ENCODE peak calls at places on chromosomes 3 and 15, in eight cellular contexts. P is activated CD4-positive, alpha-beta T cell treated with anti-CD3 and anti-CD28 coated beads for 36 hours; S is iris pigment epithelial cell; Y is D341Med; R is memory B cell; I is renal cortical epithelial cell; A is HCEC 1CT; X is GDM1. L is an unnamed sample.

GRCh38 chr3:142278451-142278850 is 53.1 kb upstream of the GK5 start:
- DNase-seq in P (no peak), S (peak; percentile 41), Y (no peak), R (no peak), I (no peak), A (peak; percentile 66), X (no peak), L (no peak)

GRCh38 chr3:53998980-53999379 is 107.3 kb upstream of the SELENOK start:
- DNase-seq in P (no peak), S (no peak), Y (no peak), R (no peak), I (no peak), A (no peak), X (no peak), L (no peak)

GRCh38 chr15:70098461-70099166 is 897 bp upstream of the TLE3 start:
- DNase-seq in P (peak; percentile 54), S (peak; percentile 36), Y (no peak), R (peak; percentile 60), I (no peak), A (no peak), X (no peak), L (no peak)

GRCh38 chr3:168003911-168004310 is 91.8 kb downstream of the GOLIM4 start:
- DNase-seq in P (no peak), S (no peak), Y (no peak), R (no peak), I (no peak), A (no peak), X (no peak), L (no peak)

GRCh38 chr15:88463870-88464532 is 3.2 kb downstream of the MRPL46 start:
- DNase-seq in P (no peak), S (no peak), Y (no peak), R (no peak), I (no peak), A (no peak), X (no peak), L (no peak)

GRCh38 chr3:27943106-27943505 is 221.0 kb upstream of the EOMES start:
- DNase-seq in P (peak; percentile 30), S (peak; percentile 1), Y (no peak), R (no peak), I (peak; percentile 15), A (peak; percentile 56), X (no peak), L (no peak)

GRCh38 chr3:69565316-69565715 is 173.9 kb upstream of the MITF start:
- DNase-seq in P (no peak), S (no peak), Y (no peak), R (no peak), I (no peak), A (no peak), X (no peak), L (no peak)

GRCh38 chr3:172244011-172244410 is 204.2 kb downstream of the GHSR start:
- DNase-seq in P (no peak), S (no peak), Y (no peak), R (no peak), I (peak; percentile 90), A (peak; percentile 46), X (no peak), L (no peak)

GRCh38 chr15:60362318-60363023 is 35.3 kb downstream of the ANXA2 start:
- DNase-seq in P (peak; percentile 74), S (peak; percentile 81), Y (no peak), R (no peak), I (no peak), A (peak; percentile 79), X (no peak), L (peak; percentile 11)

GRCh38 chr15:82739086-82739485 is 29.4 kb upstream of the AP3B2 start:
- DNase-seq in P (no peak), S (peak; percentile 44), Y (no peak), R (no peak), I (peak; percentile 75), A (peak; percentile 16), X (no peak), L (no peak)

GRCh38 chr15:48914717-48915116 is 36.8 kb downstream of the EID1 start:
- DNase-seq in P (no peak), S (peak; percentile 25), Y (no peak), R (no peak), I (no peak), A (peak; percentile 35), X (no peak), L (peak; percentile 34)

GRCh38 chr15:30954674-30955073 is 36.8 kb downstream of the MTMR10 start:
- DNase-seq in P (no peak), S (peak; percentile 41), Y (no peak), R (no peak), I (no peak), A (peak; percentile 55), X (no peak), L (no peak)

L was measured in KBM-7.